ENCODE peak calls at places on chromosome 16, in six cellular contexts. U is osteocyte, C is HT1080, Y is colonic mucosa, D is H4, M is fibroblast of the conjunctiva. H is an unnamed sample.
A peak's percentile ranks its signal among the peaks of the same experiment; 100 is the strongest.

GRCh38 chr16:27232061-27232841 is 28.9 kb downstream of the KDM8 start:
- DNase-seq in Y (peak; percentile 67), U (no peak), M (no peak), C (no peak), D (no peak), H (no peak)

GRCh38 chr16:67563708-67564468 is 1.6 kb downstream of the CTCF start:
- DNase-seq in Y (peak; percentile 62), D (peak; percentile 51), U (no peak), M (peak; percentile 71), C (peak; percentile 34), H (no peak)

GRCh38 chr16:19295393-19295792 is 9.9 kb downstream of the CLEC19A start:
- DNase-seq in C (no peak), D (no peak), U (no peak), Y (no peak), M (no peak), H (no peak)

GRCh38 chr16:57277586-57277985 is 6.9 kb downstream of the PLLP start:
- DNase-seq in C (peak; percentile 98), Y (peak; percentile 48), M (no peak), U (no peak), D (peak; percentile 84), H (peak; percentile 59)

GRCh38 chr16:31301708-31302400 is 42.1 kb downstream of the ITGAM start:
- DNase-seq in M (no peak), Y (no peak), C (peak; percentile 10), U (no peak), D (peak; percentile 40), H (no peak)

GRCh38 chr16:89324056-89325010 is 106.8 kb downstream of the ZNF778 start:
- DNase-seq in C (peak; percentile 88), D (no peak), Y (no peak), U (no peak), M (peak; percentile 43), H (no peak)

GRCh38 chr16:87877942-87878507 is 8.7 kb upstream of the SLC7A5 start:
- DNase-seq in U (no peak), M (no peak), C (no peak), Y (no peak), D (no peak), H (no peak)

GRCh38 chr16:49520684-49521083 is 147.1 kb downstream of the C16orf78 start:
- DNase-seq in C (no peak), Y (no peak), U (no peak), D (no peak), M (no peak), H (no peak)

GRCh38 chr16:86575754-86576557 is 2.4 kb upstream of the FOXL1 start:
- DNase-seq in U (peak; percentile 96), M (peak; percentile 90), C (no peak), Y (peak; percentile 79), D (peak; percentile 82), H (no peak)

GRCh38 chr16:11136600-11136999 is 119.4 kb downstream of the SOCS1 start:
- DNase-seq in Y (no peak), D (peak; percentile 82), U (peak; percentile 90), C (peak; percentile 86), M (no peak), H (no peak)

GRCh38 chr16:56824335-56824734 is 40.7 kb upstream of the SLC12A3 start:
- DNase-seq in U (no peak), Y (peak; percentile 40), C (peak; percentile 10), M (no peak), D (no peak), H (no peak)

GRCh38 chr16:80300876-80301275 is 239.9 kb upstream of the DYNLRB2 start:
- DNase-seq in D (peak; percentile 24), Y (no peak), C (peak; percentile 76), U (no peak), M (no peak), H (no peak)

GRCh38 chr16:19520861-19521331 is 1.0 kb downstream of the GDE1 start:
- DNase-seq in C (peak; percentile 58), Y (peak; percentile 66), U (no peak), D (no peak), M (no peak), H (no peak)

GRCh38 chr16:50989047-50989446 is 162.0 kb downstream of the SALL1 start:
- DNase-seq in Y (no peak), M (no peak), U (no peak), C (no peak), D (no peak), H (no peak)

GRCh38 chr16:48112603-48113400 is 43.0 kb downstream of the ABCC12 start:
- DNase-seq in C (no peak), D (no peak), U (no peak), Y (no peak), M (no peak), H (no peak)

GRCh38 chr16:10181196-10182162 is 749 bp downstream of the GRIN2A start:
- DNase-seq in Y (peak; percentile 27), C (peak; percentile 51), M (peak; percentile 14), D (peak; percentile 41), U (no peak), H (no peak)

H was measured in effector memory CD4-positive, alpha-beta T cell.